ENCODE peak calls at places on chromosomes 4 and X, in nine cellular contexts. H, K, L, G, M, S, N, O and Z are unnamed samples.

GRCh38 chr4:82372502-82372873 is 1.3 kb downstream of the HNRNPD start:
- DNase-seq in H (peak; percentile 37), K (peak; percentile 9), L (no peak), G (peak; percentile 70), M (peak; percentile 25), S (peak; percentile 32), N (no peak), O (peak; percentile 27), Z (no peak)

GRCh38 chrX:21408324-21408723 is 34.1 kb downstream of the CNKSR2 start:
- DNase-seq in H (no peak), K (no peak), L (no peak), G (no peak), M (no peak), S (no peak), N (no peak), O (no peak), Z (no peak)

GRCh38 chrX:53155512-53156206 is 61.7 kb downstream of the KANTR start:
- DNase-seq in H (no peak), K (no peak), L (no peak), G (no peak), M (no peak), S (no peak), N (no peak), O (no peak), Z (no peak)

GRCh38 chr4:40585201-40585789 is 44.4 kb downstream of the RBM47 start:
- DNase-seq in H (no peak), K (no peak), L (no peak), G (peak; percentile 49), M (no peak), S (peak; percentile 26), N (no peak), O (no peak), Z (no peak)

GRCh38 chrX:53714580-53715335 is 28.2 kb upstream of the HUWE1 start:
- DNase-seq in H (no peak), K (peak; percentile 16), L (peak; percentile 68), G (peak; percentile 85), M (peak; percentile 55), S (peak; percentile 36), N (no peak), O (peak; percentile 38), Z (peak; percentile 34)

GRCh38 chr4:31983246-31983645 is 1263.1 kb downstream of the PCDH7 start:
- DNase-seq in H (no peak), K (no peak), L (no peak), G (no peak), M (no peak), S (no peak), N (no peak), O (no peak), Z (no peak)

GRCh38 chr4:83629945-83630684 is 94.2 kb downstream of the GPAT3 start:
- DNase-seq in H (no peak), K (peak; percentile 21), L (no peak), G (peak; percentile 96), M (peak; percentile 79), S (peak; percentile 82), N (no peak), O (peak; percentile 58), Z (peak; percentile 77)

GRCh38 chrX:66126671-66127070 is 37.4 kb upstream of the HEPH start:
- DNase-seq in H (no peak), K (no peak), L (no peak), G (no peak), M (no peak), S (no peak), N (no peak), O (no peak), Z (no peak)

GRCh38 chr4:14812101-14812500 is 190.2 kb upstream of the CPEB2 start:
- DNase-seq in H (no peak), K (no peak), L (no peak), G (no peak), M (peak; percentile 17), S (no peak), N (no peak), O (peak; percentile 22), Z (no peak)

GRCh38 chr4:174631901-174632758 is 109.8 kb upstream of the HPGD start:
- DNase-seq in H (no peak), K (peak; percentile 40), L (no peak), G (peak; percentile 39), M (peak; percentile 66), S (peak; percentile 68), N (no peak), O (peak; percentile 56), Z (peak; percentile 72)

GRCh38 chr4:103307479-103308042 is 109.4 kb upstream of the CENPE start:
- DNase-seq in H (no peak), K (no peak), L (no peak), G (no peak), M (no peak), S (no peak), N (no peak), O (no peak), Z (no peak)
- TF ChIP-seq CTCF in H (no peak), K (no peak), L (no peak), G (no peak), M (no peak), S (no peak), N (no peak), O (no peak), Z (no peak)

DNA sequence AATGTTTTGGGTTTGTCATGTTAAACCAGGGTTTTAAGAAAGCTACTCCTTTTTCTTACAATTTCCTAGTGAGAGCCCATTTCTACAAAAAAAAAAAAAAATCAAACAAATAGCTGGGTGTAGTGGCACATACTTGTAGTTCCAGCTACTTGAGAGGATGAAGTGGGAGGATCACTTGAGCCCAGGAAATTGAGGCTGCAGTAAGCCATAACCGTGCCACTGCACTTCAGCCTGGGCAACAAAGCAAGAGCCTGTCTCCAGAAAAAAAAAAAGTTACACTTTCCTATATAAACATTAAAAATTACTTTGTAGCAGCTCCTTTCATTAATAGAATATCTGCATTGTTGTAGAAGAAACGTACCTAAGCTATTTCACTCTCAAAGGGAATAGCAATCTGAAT is 166.7 kb downstream of the HS6ST2 start:
- DNase-seq in H (no peak), K (no peak), L (no peak), G (no peak), M (no peak), S (no peak), N (no peak), O (no peak), Z (no peak)
- H3K4me3 ChIP-seq in H (no peak overlapping the region), K (no peak overlapping the region), L (no peak overlapping the region), G (no peak overlapping the region), M (no peak overlapping the region), S (no peak overlapping the region), N (no peak overlapping the region), O (no peak overlapping the region), Z (no peak overlapping the region)

DNA sequence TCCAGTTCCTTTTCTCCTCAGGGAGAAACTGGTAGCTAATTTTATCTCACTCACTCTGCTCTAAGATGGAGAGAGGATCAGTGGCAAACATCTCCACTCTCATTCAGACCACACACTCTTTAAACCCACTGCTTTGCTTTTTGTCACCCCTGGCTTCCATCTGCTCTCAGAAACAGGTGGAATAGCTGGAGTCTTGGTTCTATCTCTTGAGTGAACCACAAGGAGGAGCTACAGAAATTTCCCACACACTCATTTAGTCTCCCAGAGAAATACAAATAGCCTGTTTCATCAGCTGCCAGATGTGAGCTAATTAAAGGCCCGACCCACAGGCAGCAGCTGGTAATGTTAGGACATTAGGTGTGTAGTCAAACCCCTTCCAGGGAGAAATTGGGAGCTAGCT is 96.6 kb downstream of the STPG2 start:
- DNase-seq in H (no peak), K (no peak), L (no peak), G (no peak), M (no peak), S (no peak), N (no peak), O (no peak), Z (no peak)
- TF ChIP-seq CTCF in H (no peak), K (no peak), L (no peak), G (no peak), M (no peak), S (no peak), N (no peak), O (no peak), Z (no peak)

GRCh38 chr4:146110847-146111485 is 64.6 kb upstream of the LSM6 start:
- DNase-seq in H (no peak), K (no peak), L (no peak), G (no peak), M (no peak), S (no peak), N (no peak), O (no peak), Z (no peak)
- H3K4me3 ChIP-seq in H (no peak overlapping the region), K (no peak overlapping the region), L (no peak overlapping the region), G (no peak overlapping the region), M (no peak overlapping the region), S (no peak overlapping the region), N (no peak overlapping the region), O (no peak overlapping the region), Z (no peak overlapping the region)

GRCh38 chr4:2929469-2929868 is 33.7 kb downstream of the NOP14 start:
- DNase-seq in H (no peak), K (no peak), L (peak; percentile 63), G (peak; percentile 33), M (no peak), S (no peak), N (no peak), O (no peak), Z (no peak)

GRCh38 chr4:2931765-2932560 is 31.2 kb downstream of the NOP14 start:
- DNase-seq in H (no peak), K (no peak), L (peak; percentile 85), G (peak; percentile 94), M (no peak), S (no peak), N (peak; percentile 64), O (no peak), Z (no peak)

GRCh38 chr4:2930135-2930805 is 32.9 kb downstream of the NOP14 start:
- DNase-seq in H (no peak), K (no peak), L (peak; percentile 65), G (no peak), M (no peak), S (no peak), N (no peak), O (no peak), Z (no peak)

GRCh38 chr4:2932561-2932950 is 30.6 kb downstream of the NOP14 start:
- DNase-seq in H (no peak), K (no peak), L (peak; percentile 65), G (no peak), M (no peak), S (no peak), N (no peak), O (no peak), Z (no peak)

DNA sequence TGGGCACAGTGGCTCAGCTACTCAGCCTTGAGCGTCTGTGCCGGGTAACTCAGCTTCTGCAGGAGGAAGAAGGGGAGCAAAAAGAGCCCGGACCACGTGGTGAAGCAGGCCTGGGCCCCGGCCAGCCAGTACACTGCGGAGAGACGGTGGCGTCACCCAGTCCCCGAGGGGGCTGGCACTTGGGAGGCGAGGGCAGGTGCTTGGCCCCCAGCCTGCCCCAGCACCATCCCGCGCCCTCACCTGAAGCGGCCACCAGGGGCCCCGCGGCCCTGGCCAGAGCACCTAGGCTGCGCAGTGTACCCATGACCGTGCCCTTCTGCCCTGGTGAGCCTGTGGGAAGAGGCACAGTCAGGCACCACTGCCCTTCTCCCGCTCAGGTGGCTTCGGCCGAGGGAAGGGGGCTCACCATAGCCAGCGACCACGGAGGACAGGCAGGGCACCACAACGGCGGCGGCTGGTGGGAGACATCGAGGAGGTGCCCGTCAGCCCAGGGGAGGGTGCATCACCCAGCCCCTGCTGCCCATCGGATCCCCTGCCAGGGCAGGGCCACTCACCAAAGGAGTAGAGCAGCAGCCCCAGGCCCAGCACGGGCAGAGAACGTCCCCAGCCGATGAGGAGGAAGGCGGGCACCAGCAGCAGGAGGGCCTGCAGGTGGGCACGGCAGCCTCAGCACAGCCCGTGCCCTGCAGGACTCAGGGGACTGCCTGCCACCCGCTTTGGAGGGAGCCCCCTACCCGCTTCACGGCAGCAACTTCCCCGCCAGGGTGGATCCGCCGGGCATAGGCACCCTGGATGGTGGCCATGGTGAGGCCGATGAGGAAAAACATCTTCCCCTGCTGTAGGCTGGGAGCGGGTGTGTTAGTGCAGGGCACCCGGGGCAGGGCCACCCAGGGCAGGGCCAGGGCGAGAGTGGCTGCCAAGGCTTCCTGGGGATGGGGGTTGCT is 32.1 kb downstream of the NOP14 start:
- DNase-seq in H (peak; percentile 89), K (no peak), L (peak; percentile 93), G (peak; percentile 34), M (no peak), S (no peak), N (no peak), O (no peak), Z (no peak)
- TF ChIP-seq CTCF in H (peak; percentile 18), K (peak; percentile 20), L (peak; percentile 38), G (peak; percentile 15), M (no peak), S (peak; percentile 6), N (no peak), O (no peak), Z (no peak)